ENCODE peak calls at places on chromosomes 12 and 14, in ten cellular contexts. H, N, I, G, X, K, A, V, U and T are unnamed samples.

GRCh38 chr12:100827901-100828520 is 33.4 kb downstream of the ANO4 start:
- DNase-seq in H (no peak), N (no peak), I (no peak), G (peak), X (no peak), K (no peak), A (no peak), V (peak), U (peak), T (no peak)

GRCh38 chr12:30026621-30027234 is 243.0 kb upstream of the TMTC1 start:
- DNase-seq in H (no peak), N (no peak), I (no peak), G (peak), X (peak), K (no peak), A (no peak), V (no peak), U (no peak), T (no peak)

GRCh38 chr12:87142346-87142745 is 886.2 kb upstream of the MGAT4C start:
- DNase-seq in H (no peak), N (no peak), I (no peak), G (no peak), X (no peak), K (no peak), A (no peak), V (no peak), U (no peak), T (no peak)

GRCh38 chr12:78898416-78898815 is 33.8 kb downstream of the SYT1 start:
- DNase-seq in H (no peak), N (no peak), I (no peak), G (no peak), X (peak), K (no peak), A (no peak), V (peak), U (no peak), T (no peak)

GRCh38 chr12:8504351-8504750 is 9.0 kb upstream of the CLEC4D start:
- DNase-seq in H (no peak), N (no peak), I (no peak), G (no peak), X (no peak), K (no peak), A (no peak), V (no peak), U (no peak), T (no peak)

GRCh38 chr12:66467932-66468331 is 165.6 kb downstream of the HELB start:
- DNase-seq in H (no peak), N (no peak), I (no peak), G (no peak), X (no peak), K (no peak), A (no peak), V (no peak), U (no peak), T (no peak)

GRCh38 chr12:128820723-128821432 is 2.9 kb downstream of the SLC15A4 start:
- DNase-seq in H (no peak), N (no peak), I (peak), G (no peak), X (no peak), K (no peak), A (peak), V (no peak), U (no peak), T (peak)

GRCh38 chr14:86604546-86604945 is 1074.6 kb downstream of the FLRT2 start:
- DNase-seq in H (no peak), N (no peak), I (no peak), G (no peak), X (no peak), K (no peak), A (no peak), V (no peak), U (no peak), T (no peak)

GRCh38 chr14:49999216-49999761 is 106.4 kb downstream of the ARF6 start:
- DNase-seq in H (peak), N (peak), I (peak), G (peak), X (peak), K (peak), A (peak), V (no peak), U (no peak), T (peak)

GRCh38 chr12:62260733-62261683 is 804 bp downstream of the USP15 start:
- DNase-seq in H (no peak), N (peak), I (peak), G (peak), X (peak), K (no peak), A (peak), V (peak), U (no peak), T (peak)

GRCh38 chr12:65275627-65276026 is 2.9 kb upstream of the MSRB3 start:
- DNase-seq in H (no peak), N (no peak), I (no peak), G (no peak), X (no peak), K (no peak), A (no peak), V (no peak), U (no peak), T (no peak)

GRCh38 chr14:65054471-65055085 is 47.7 kb downstream of the MAX start:
- DNase-seq in H (no peak), N (no peak), I (no peak), G (peak), X (no peak), K (no peak), A (no peak), V (no peak), U (no peak), T (peak)

GRCh38 chr12:9880532-9880931 is 757 bp upstream of the KLRF2 start:
- DNase-seq in H (no peak), N (no peak), I (no peak), G (no peak), X (no peak), K (no peak), A (no peak), V (no peak), U (no peak), T (no peak)

GRCh38 chr12:98758331-98758730 is 113.2 kb downstream of the APAF1 start:
- DNase-seq in H (peak), N (no peak), I (no peak), G (no peak), X (peak), K (no peak), A (no peak), V (no peak), U (no peak), T (no peak)

GRCh38 chr14:80146941-80147340 is 64.4 kb downstream of the DIO2 start:
- DNase-seq in H (no peak), N (no peak), I (no peak), G (no peak), X (no peak), K (no peak), A (no peak), V (no peak), U (no peak), T (no peak)

GRCh38 chr14:71181215-71182003 is 274.1 kb downstream of the PCNX1 start:
- DNase-seq in H (no peak), N (no peak), I (no peak), G (no peak), X (no peak), K (no peak), A (no peak), V (no peak), U (no peak), T (no peak)